ENCODE peak calls at places on chromosomes 16 and 17, in nine cellular contexts. Y is mesenteric fat pad; K is activated naive CD8-positive, alpha-beta T cell treated with anti-CD3 and anti-CD28 coated beads, Interleukin-2, amount 50 U/mL, for 24 hours; Z is BJ; E is breast epithelium; O is stimulated activated CD4-positive, alpha-beta T cell treated with anti-CD3 and anti-CD28 coated beads, Interleukin-1b, Interleukin-23, amount 100 ng/mL, for 1 hour; X is RWPE1; U is COR-L47; C is upper lobe of right lung. H is an unnamed sample.

GRCh38 chr17:1047886-1048470 is 51.0 kb downstream of the TIMM22 start:
- DNase-seq in O (no peak), Y (no peak), X (no peak), E (no peak), K (no peak), U (no peak), Z (no peak), C (no peak), H (no peak)

GRCh38 chr16:72400257-72401078 is 228.5 kb upstream of the PMFBP1 start:
- DNase-seq in C (no peak), Z (peak), K (peak), Y (no peak), O (no peak), U (peak), E (no peak), X (peak), H (peak)

GRCh38 chr17:40538019-40538935 is 27.0 kb downstream of the CCR7 start:
- DNase-seq in O (no peak), U (no peak), Y (no peak), X (no peak), C (peak), K (no peak), E (peak), Z (no peak), H (no peak)

GRCh38 chr17:50279181-50279526 is 4.9 kb downstream of the TMEM92 start:
- DNase-seq in X (peak), K (no peak), Z (no peak), Y (no peak), C (no peak), O (no peak), E (no peak), U (no peak), H (no peak)

GRCh38 chr17:78185981-78186688 is 717 bp downstream of the TK1 start:
- DNase-seq in E (no peak), Z (no peak), X (no peak), K (peak), U (no peak), Y (no peak), O (no peak), C (peak), H (peak)

GRCh38 chr17:59844884-59845594 is 47.7 kb downstream of the TUBD1 start:
- DNase-seq in X (no peak), E (no peak), Z (no peak), K (no peak), U (no peak), Y (no peak), O (no peak), C (no peak), H (no peak)

GRCh38 chr16:12896562-12896961 is 4.8 kb upstream of the SHISA9 start:
- DNase-seq in Z (no peak), X (no peak), O (no peak), Y (no peak), K (no peak), E (no peak), U (peak), C (no peak), H (peak)

GRCh38 chr16:2971985-2972784 is 3.0 kb downstream of the PAQR4 start:
- DNase-seq in C (no peak), E (no peak), Z (no peak), Y (peak), X (no peak), O (no peak), K (no peak), U (no peak), H (no peak)

GRCh38 chr16:28935924-28936783 is 4.4 kb downstream of the CD19 start:
- DNase-seq in K (peak), Z (peak), O (peak), X (peak), Y (peak), C (peak), U (no peak), E (peak), H (peak)

GRCh38 chr17:40363480-40363838 is 1.1 kb downstream of the GJD3 start:
- DNase-seq in Y (no peak), C (peak), Z (no peak), E (no peak), X (no peak), O (no peak), K (peak), U (no peak), H (no peak)

GRCh38 chr17:76293106-76293505 is 15.0 kb downstream of the QRICH2 start:
- DNase-seq in C (no peak), E (no peak), K (no peak), O (no peak), Z (no peak), U (no peak), X (no peak), Y (no peak), H (no peak)

GRCh38 chr17:82751571-82752370 is at the start of gene TBCD:
- DNase-seq in Y (peak), O (peak), C (peak), K (peak), U (peak), Z (peak), X (peak), E (peak), H (peak)

GRCh38 chr16:84266451-84266850 is 26.6 kb upstream of the KCNG4 start:
- DNase-seq in Z (no peak), E (no peak), C (no peak), K (peak), O (no peak), U (no peak), Y (no peak), X (peak), H (peak)

GRCh38 chr16:81127051-81127450 is 30.9 kb upstream of the GCSH start:
- DNase-seq in U (no peak), O (no peak), X (peak), E (no peak), Z (peak), K (no peak), Y (no peak), C (no peak), H (no peak)

GRCh38 chr16:77496934-77497333 is 62.1 kb upstream of the ADAMTS18 start:
- DNase-seq in Y (no peak), Z (no peak), U (no peak), O (no peak), C (no peak), X (no peak), E (no peak), K (no peak), H (no peak)

GRCh38 chr17:45413498-45413923 is 19.2 kb downstream of the ARHGAP27 start:
- DNase-seq in U (no peak), X (no peak), K (no peak), O (no peak), C (peak), Z (no peak), Y (no peak), E (no peak), H (no peak)

GRCh38 chr16:73228649-73229048 is 180.7 kb upstream of the ZFHX3 start:
- DNase-seq in E (no peak), C (no peak), K (no peak), Z (no peak), U (no peak), Y (no peak), X (no peak), O (no peak), H (no peak)

GRCh38 chr16:85978291-85978775 is 79.4 kb downstream of the IRF8 start:
- DNase-seq in U (no peak), X (no peak), O (no peak), E (no peak), Z (no peak), Y (no peak), K (no peak), C (peak), H (no peak)